ENCODE peak calls at places on chromosomes 7 and 10, in four cellular contexts. W is fibroblast of lung, X is IMR-90, D is K562. L is an unnamed sample. For H3K36me3 and H3K4me1, the result is how much of the 10 kb centered on the place peaks cover.

GRCh38 chr10:60845038-60845437 is 66.8 kb downstream of the CDK1 start:
- DNase-seq in W (no peak), X (no peak), D (no peak), L (no peak)

GRCh38 chr10:68330852-68331454 is 911 bp upstream of the HNRNPH3 start:
- DNase-seq in W (peak), X (peak), D (no peak), L (peak)

GRCh38 chr7:132643302-132643701 is 67.0 kb upstream of the PLXNA4 start:
- DNase-seq in W (no peak), X (no peak), D (no peak), L (no peak)

GRCh38 chr10:127612-128432 is 7.4 kb upstream of the ZMYND11 start:
- DNase-seq in W (no peak), X (no peak), D (no peak), L (no peak)

GRCh38 chr7:87173456-87173855 is 21.2 kb downstream of the DMTF1 start:
- DNase-seq in W (no peak), X (no peak), D (no peak), L (no peak)

GRCh38 chr10:13500201-13500600 is 28.6 kb downstream of the BEND7 start:
- DNase-seq in W (no peak), X (peak), D (no peak), L (no peak)

GRCh38 chr10:132554991-132555647 is 17.5 kb downstream of the INPP5A start:
- DNase-seq in W (no peak), X (no peak), D (peak), L (peak)

GRCh38 chr7:87779806-87780205 is 96.4 kb downstream of the SLC25A40 start:
- DNase-seq in W (no peak), X (no peak), D (no peak), L (no peak)

GRCh38 chr10:46525177-46525823 is 31.2 kb downstream of the GPRIN2 start:
- DNase-seq in W (peak), X (peak), D (no peak), L (no peak)

GRCh38 chr7:5207131-5207530 is 17.1 kb downstream of the WIPI2 start:
- DNase-seq in W (no peak), X (no peak), D (no peak), L (no peak)
- H3K36me3 ChIP-seq in W (under half), X (under half), D (half or more), L (under half)

GRCh38 chr10:98256692-98257091 is 11.3 kb downstream of the LOXL4 start:
- DNase-seq in W (no peak), X (no peak), D (no peak), L (no peak)
- H3K9ac ChIP-seq in W (no peak), X (no peak), D (no peak), L (no peak)

DNA sequence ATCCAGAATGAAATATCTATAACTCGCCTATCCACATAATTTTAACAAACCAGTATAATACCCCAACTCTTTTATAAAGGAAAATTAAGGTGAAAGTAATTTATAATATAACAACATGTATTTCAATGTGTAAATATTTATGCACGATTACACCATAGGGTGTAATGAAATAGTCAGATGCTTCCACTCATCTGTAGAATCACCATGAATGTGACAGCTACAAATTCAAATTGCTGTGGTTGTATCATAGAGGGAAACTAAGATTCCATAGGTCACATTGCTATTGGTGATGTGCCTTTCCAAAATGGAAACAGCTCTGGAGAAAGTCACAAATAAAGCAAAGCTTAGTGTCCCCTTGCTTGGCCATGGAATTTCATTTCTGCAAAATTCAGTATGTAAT is 95.7 kb downstream of the CPED1 start:
- DNase-seq in W (peak), X (peak), D (no peak), L (no peak)
- H3K4me1 ChIP-seq in W (half or more), X (under half), D (under half), L (under half)

GRCh38 chr7:150374026-150374425 is 5.1 kb upstream of the ZNF775 start:
- DNase-seq in W (no peak), X (no peak), D (peak), L (no peak)
- H3K36me3 ChIP-seq in W (under half), X (under half), D (half or more), L (under half)

DNA sequence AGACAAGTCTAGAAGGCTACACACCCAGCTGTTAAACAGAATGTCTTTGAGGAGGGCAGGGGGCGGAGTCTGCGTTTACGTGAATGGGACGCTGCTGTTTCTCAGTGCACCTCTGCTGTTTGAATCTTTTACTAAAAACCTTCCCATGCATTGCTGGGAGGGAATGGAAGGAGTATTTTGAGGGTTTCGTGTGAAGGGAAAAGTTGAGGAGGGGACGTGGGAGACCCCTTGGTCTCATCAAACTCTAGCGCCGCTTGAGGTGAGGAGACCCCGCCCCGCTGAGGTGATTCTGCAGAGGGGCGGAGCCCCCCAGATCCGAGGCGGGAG is 474 bp upstream of the VCL start:
- DNase-seq in W (no peak), X (no peak), D (peak), L (no peak)
- H3K9ac ChIP-seq in W (no peak), X (peak), D (peak), L (no peak)

GRCh38 chr7:70408477-70408876 is 723.5 kb upstream of the GALNT17 start:
- DNase-seq in W (no peak), X (no peak), D (no peak), L (no peak)

GRCh38 chr7:70406419-70407189 is 725.3 kb upstream of the GALNT17 start:
- DNase-seq in W (peak), X (no peak), D (no peak), L (no peak)

GRCh38 chr7:70408891-70409290 is 723.1 kb upstream of the GALNT17 start:
- DNase-seq in W (no peak), X (no peak), D (no peak), L (no peak)

GRCh38 chr7:70414368-70414767 is 717.6 kb upstream of the GALNT17 start:
- DNase-seq in W (no peak), X (no peak), D (no peak), L (no peak)

GRCh38 chr7:70410134-70410750 is 721.7 kb upstream of the GALNT17 start:
- DNase-seq in W (no peak), X (no peak), D (no peak), L (no peak)
- H3K4me1 ChIP-seq in W (under half), X (under half), D (under half), L (under half)

L was measured in kidney.